ENCODE peak calls at places on chromosomes 12 and 14, in six cellular contexts. Y is body of pancreas, F is Panc1, T is bronchial epithelial cell, U is epithelial cell of esophagus, W is retinal pigment epithelial cell. Z is an unnamed sample.
A peak's percentile ranks its signal among the peaks of the same experiment; 100 is the strongest.

GRCh38 chr12:131836193-131836592 is 8.0 kb downstream of the MMP17 start:
- DNase-seq in Y (no peak), F (no peak), T (no peak), U (no peak), W (no peak), Z (no peak)

GRCh38 chr12:85836716-85837100 is 499 bp upstream of the RASSF9 start:
- DNase-seq in U (no peak), F (no peak), W (no peak), Y (no peak), T (no peak), Z (no peak)

GRCh38 chr12:68924546-68924945 is 8.4 kb downstream of the CPM start:
- DNase-seq in W (no peak), U (no peak), Y (no peak), F (no peak), T (no peak), Z (no peak)

GRCh38 chr12:6818246-6819006 is 3.2 kb upstream of the GPR162 start:
- DNase-seq in T (no peak), W (no peak), Y (no peak), U (no peak), F (no peak), Z (no peak)

GRCh38 chr14:47539065-47539464 is 136.3 kb downstream of the MDGA2 start:
- DNase-seq in U (no peak), F (no peak), W (no peak), Y (no peak), T (peak; percentile 1), Z (no peak)

GRCh38 chr12:7542813-7543212 is 39.2 kb upstream of the CD163 start:
- DNase-seq in U (no peak), T (no peak), F (no peak), Y (no peak), W (no peak), Z (no peak)

GRCh38 chr12:104056419-104056972 is 6.5 kb upstream of the GLT8D2 start:
- DNase-seq in U (no peak), F (no peak), W (no peak), Y (no peak), T (no peak), Z (no peak)

GRCh38 chr12:105765053-105766019 is 373.4 kb downstream of the NUAK1 start:
- DNase-seq in Y (no peak), T (no peak), F (no peak), W (no peak), U (no peak), Z (no peak)

GRCh38 chr12:68557011-68557715 is 53.5 kb upstream of the RAP1B start:
- DNase-seq in T (peak; percentile 87), Y (no peak), U (peak; percentile 79), F (no peak), W (peak; percentile 77), Z (no peak)

GRCh38 chr12:120480211-120480610 is 10.7 kb upstream of the SRSF9 start:
- DNase-seq in W (no peak), T (no peak), U (no peak), F (no peak), Y (no peak), Z (no peak)

GRCh38 chr12:113874999-113875561 is 91.0 kb downstream of the RBM19 start:
- DNase-seq in U (no peak), Y (no peak), F (no peak), W (no peak), T (no peak), Z (no peak)

GRCh38 chr12:103175625-103176024 is 218.2 kb downstream of the ASCL1 start:
- DNase-seq in Y (no peak), T (no peak), W (no peak), U (no peak), F (no peak), Z (no peak)

GRCh38 chr14:47391105-47391504 is 284.3 kb downstream of the MDGA2 start:
- DNase-seq in U (no peak), F (no peak), W (no peak), Y (no peak), T (no peak), Z (no peak)

GRCh38 chr14:58755026-58755929 is 117.5 kb downstream of the DACT1 start:
- DNase-seq in U (no peak), T (no peak), Y (no peak), W (no peak), F (no peak), Z (no peak)

GRCh38 chr12:2057041-2057792 is 4.4 kb downstream of the CACNA1C start:
- DNase-seq in F (peak; percentile 7), T (no peak), U (peak; percentile 19), Y (peak; percentile 44), W (peak; percentile 2), Z (no peak)

GRCh38 chr14:23626946-23627345 is 9.2 kb upstream of the DHRS2 start:
- DNase-seq in Y (no peak), T (no peak), W (no peak), U (no peak), F (no peak), Z (no peak)

GRCh38 chr12:88310666-88311065 is 168.6 kb downstream of the TMTC3 start:
- DNase-seq in W (no peak), T (peak; percentile 15), U (peak; percentile 13), Y (no peak), F (no peak), Z (no peak)

GRCh38 chr14:92590941-92591340 is 77.4 kb downstream of the RIN3 start:
- DNase-seq in Y (no peak), F (no peak), T (no peak), U (no peak), W (no peak), Z (no peak)

GRCh38 chr12:131852551-131853299 is 24.5 kb downstream of the MMP17 start:
- DNase-seq in W (no peak), Y (no peak), T (no peak), F (no peak), U (no peak), Z (no peak)

GRCh38 chr12:51910168-51910567 is 2.9 kb downstream of the ACVRL1 start:
- DNase-seq in F (no peak), W (no peak), U (no peak), T (no peak), Y (no peak), Z (no peak)

GRCh38 chr14:89957791-89958190 is 2.1 kb downstream of the TDP1 start:
- DNase-seq in Y (no peak), F (no peak), T (no peak), U (peak; percentile 27), W (no peak), Z (no peak)

GRCh38 chr12:109115404-109115757 is 1.0 kb upstream of the ACACB start:
- DNase-seq in F (no peak), Y (no peak), U (no peak), W (no peak), T (no peak), Z (no peak)

GRCh38 chr12:109114644-109115043 is 1.7 kb upstream of the ACACB start:
- DNase-seq in U (no peak), W (no peak), F (no peak), T (no peak), Y (no peak), Z (no peak)

GRCh38 chr12:109116611-109116949 is 193 bp downstream of the ACACB start:
- DNase-seq in T (no peak), U (no peak), F (no peak), Y (no peak), W (no peak), Z (no peak)

GRCh38 chr12:109113661-109114321 is 2.6 kb upstream of the ACACB start:
- DNase-seq in T (no peak), W (no peak), F (no peak), Y (no peak), U (no peak), Z (no peak)

DNA sequence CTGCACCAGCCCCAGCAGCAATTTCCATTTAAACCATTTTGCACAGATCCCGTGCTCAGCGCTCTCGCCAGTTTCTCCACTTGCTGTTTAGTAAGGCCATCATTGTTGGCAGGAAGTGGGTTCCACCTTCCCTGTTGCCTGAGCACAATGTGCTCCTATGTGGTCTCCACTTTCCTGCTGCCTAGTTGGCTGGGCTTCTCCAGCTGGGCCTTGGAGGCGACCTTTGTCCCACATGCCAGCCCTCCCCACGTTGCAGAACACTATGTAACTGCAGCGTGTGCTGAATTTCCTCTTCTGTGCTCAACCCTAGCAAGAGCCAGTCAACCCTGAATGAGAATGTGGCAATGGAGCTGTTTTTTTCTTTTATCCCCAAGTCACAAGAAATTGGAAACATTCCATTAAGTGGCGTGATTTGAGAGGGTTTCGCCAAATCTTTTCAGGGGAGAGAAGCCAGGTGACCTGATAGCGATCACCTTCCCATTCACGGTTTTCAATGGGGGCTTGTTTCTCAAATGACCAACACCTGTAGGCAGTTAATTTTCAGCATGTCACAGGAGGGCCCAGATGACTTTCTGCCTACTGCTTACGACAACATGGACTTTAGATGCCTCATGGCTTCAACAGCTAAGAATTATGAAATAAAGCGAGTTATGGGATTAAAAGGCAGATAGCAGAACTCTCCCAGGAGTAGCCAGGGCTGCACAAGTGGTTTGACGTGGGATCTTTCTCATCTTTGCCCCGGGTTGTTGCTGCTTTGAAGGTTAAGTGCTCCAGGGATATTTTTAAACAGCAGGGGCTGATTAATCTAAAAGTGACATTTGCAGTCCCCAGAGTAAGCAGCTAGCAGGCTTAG is at the start of gene ACACB:
- DNase-seq in Y (peak; percentile 89), U (no peak), T (no peak), F (no peak), W (peak; percentile 34), Z (peak; percentile 66)
- H3K4me3 ChIP-seq in Y (no peak within 1 kb of the TSS), U (no peak within 1 kb of the TSS), T (no peak within 1 kb of the TSS), F (no peak within 1 kb of the TSS), W (no peak within 1 kb of the TSS), Z (no peak within 1 kb of the TSS)

GRCh38 chr14:42460673-42461072 is 854.0 kb downstream of the LRFN5 start:
- DNase-seq in U (no peak), F (no peak), W (no peak), T (no peak), Y (no peak), Z (no peak)
- TF ChIP-seq CTCF in U (no peak), F (no peak), W (no peak), T (no peak), Y (no peak), Z (no peak)

GRCh38 chr14:105480807-105481801 is 5.6 kb upstream of the CRIP1 start:
- DNase-seq in F (no peak), Y (peak; percentile 92), W (peak; percentile 41), U (peak; percentile 82), T (peak; percentile 69), Z (no peak)
- H3K4me3 ChIP-seq in F (peak overlapping the region; percentile 23), Y (no peak overlapping the region), W (peak overlapping the region; percentile 38), U (peak overlapping the region; percentile 48), T (peak overlapping the region; percentile 19), Z (peak overlapping the region; percentile 45)

GRCh38 chr14:76473381-76474263 is 97.7 kb downstream of the ESRRB start:
- DNase-seq in U (no peak), Y (no peak), F (no peak), T (peak; percentile 15), W (no peak), Z (no peak)
- TF ChIP-seq CTCF in U (peak; percentile 6), Y (no peak), F (no peak), T (peak; percentile 21), W (peak; percentile 40), Z (peak; percentile 12)

DNA sequence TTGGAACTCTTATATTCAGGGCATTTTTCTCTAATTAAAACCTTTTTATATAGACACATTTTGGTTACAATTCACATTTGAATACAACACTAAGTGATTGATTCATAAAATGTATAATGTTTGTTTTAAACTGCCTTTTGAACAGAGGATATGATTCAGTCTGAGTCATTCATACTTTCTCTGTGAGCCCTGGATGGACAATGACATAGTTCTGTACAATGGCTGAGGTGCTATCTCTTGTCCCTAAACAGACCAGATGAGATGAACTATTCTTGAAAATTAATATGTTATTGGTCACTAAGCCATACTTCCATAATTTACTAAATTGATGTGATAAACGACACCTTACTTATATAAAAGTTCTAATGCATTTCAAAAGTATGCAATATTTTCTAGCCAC is 199.7 kb upstream of the ATXN7L3B start:
- DNase-seq in Y (no peak), U (peak; percentile 81), T (peak; percentile 91), W (no peak), F (peak; percentile 54), Z (no peak)
- H3K4me3 ChIP-seq in Y (no peak overlapping the region), U (no peak overlapping the region), T (no peak overlapping the region), W (no peak overlapping the region), F (no peak overlapping the region), Z (no peak overlapping the region)

GRCh38 chr12:124433147-124433874 is 134.1 kb downstream of the NCOR2 start:
- DNase-seq in F (no peak), T (no peak), W (no peak), U (no peak), Y (no peak), Z (no peak)
- TF ChIP-seq CTCF in F (no peak), T (no peak), W (peak; percentile 6), U (no peak), Y (no peak), Z (no peak)